ENCODE peak calls at places on chromosomes 4 and X, in four cellular contexts. One of them, this sample, is unnamed.

GRCh38 chrX:155880586-155881157 is 473 bp upstream of the VAMP7 start:
- DNase-seq in colonic mucosa: no peak
- DNase-seq in heart left ventricle: no peak
- DNase-seq in activated naive CD4-positive, alpha-beta T cell treated with anti-CD3 and anti-CD28 coated beads for 36 hours: no peak
- DNase-seq in this sample: no peak

GRCh38 chr4:188262464-188262863 is 123.2 kb downstream of the TRIML1 start:
- DNase-seq in colonic mucosa: no peak
- DNase-seq in heart left ventricle: no peak
- DNase-seq in activated naive CD4-positive, alpha-beta T cell treated with anti-CD3 and anti-CD28 coated beads for 36 hours: no peak
- DNase-seq in this sample: no peak

GRCh38 chrX:107574711-107575110 is 53.6 kb upstream of the PRPS1 start:
- DNase-seq in colonic mucosa: no peak
- DNase-seq in heart left ventricle: no peak
- DNase-seq in activated naive CD4-positive, alpha-beta T cell treated with anti-CD3 and anti-CD28 coated beads for 36 hours: no peak
- DNase-seq in this sample: no peak

GRCh38 chr4:41512604-41513003 is 25.4 kb upstream of the LIMCH1 start:
- DNase-seq in colonic mucosa: no peak
- DNase-seq in heart left ventricle: no peak
- DNase-seq in activated naive CD4-positive, alpha-beta T cell treated with anti-CD3 and anti-CD28 coated beads for 36 hours: no peak
- DNase-seq in this sample: no peak

GRCh38 chrX:119482497-119483480 is 14.5 kb downstream of the SLC25A5 start:
- DNase-seq in colonic mucosa: peak
- DNase-seq in heart left ventricle: peak
- DNase-seq in activated naive CD4-positive, alpha-beta T cell treated with anti-CD3 and anti-CD28 coated beads for 36 hours: peak
- DNase-seq in this sample: peak

GRCh38 chr4:139786494-139787354 is 121.1 kb downstream of the MGST2 start:
- DNase-seq in colonic mucosa: no peak
- DNase-seq in heart left ventricle: no peak
- DNase-seq in activated naive CD4-positive, alpha-beta T cell treated with anti-CD3 and anti-CD28 coated beads for 36 hours: no peak
- DNase-seq in this sample: no peak

GRCh38 chr4:144645102-144645469 is 870 bp upstream of the HHIP start:
- DNase-seq in colonic mucosa: no peak
- DNase-seq in heart left ventricle: no peak
- DNase-seq in activated naive CD4-positive, alpha-beta T cell treated with anti-CD3 and anti-CD28 coated beads for 36 hours: no peak
- DNase-seq in this sample: no peak

GRCh38 chr4:100872811-100873210 is 355.0 kb upstream of the EMCN start:
- DNase-seq in colonic mucosa: no peak
- DNase-seq in heart left ventricle: no peak
- DNase-seq in activated naive CD4-positive, alpha-beta T cell treated with anti-CD3 and anti-CD28 coated beads for 36 hours: no peak
- DNase-seq in this sample: no peak

GRCh38 chr4:5995901-5996623 is 22.2 kb downstream of the C4orf50 start:
- DNase-seq in colonic mucosa: no peak
- DNase-seq in heart left ventricle: no peak
- DNase-seq in activated naive CD4-positive, alpha-beta T cell treated with anti-CD3 and anti-CD28 coated beads for 36 hours: no peak
- DNase-seq in this sample: no peak

GRCh38 chr4:81084029-81084428 is 53.5 kb downstream of the BMP3 start:
- DNase-seq in colonic mucosa: no peak
- DNase-seq in heart left ventricle: no peak
- DNase-seq in activated naive CD4-positive, alpha-beta T cell treated with anti-CD3 and anti-CD28 coated beads for 36 hours: no peak
- DNase-seq in this sample: no peak

GRCh38 chr4:152109585-152110509 is 349.0 kb upstream of the GATB start:
- DNase-seq in colonic mucosa: no peak
- DNase-seq in heart left ventricle: peak
- DNase-seq in activated naive CD4-positive, alpha-beta T cell treated with anti-CD3 and anti-CD28 coated beads for 36 hours: no peak
- DNase-seq in this sample: no peak

GRCh38 chr4:158259955-158260575 is 49.8 kb downstream of the TMEM144 start:
- DNase-seq in colonic mucosa: no peak
- DNase-seq in heart left ventricle: no peak
- DNase-seq in activated naive CD4-positive, alpha-beta T cell treated with anti-CD3 and anti-CD28 coated beads for 36 hours: no peak
- DNase-seq in this sample: no peak

GRCh38 chrX:9646471-9647038 is 119.1 kb downstream of the GPR143 start:
- DNase-seq in colonic mucosa: no peak
- DNase-seq in heart left ventricle: no peak
- DNase-seq in activated naive CD4-positive, alpha-beta T cell treated with anti-CD3 and anti-CD28 coated beads for 36 hours: no peak
- DNase-seq in this sample: no peak

GRCh38 chr4:185020293-185020808 is 2.1 kb downstream of the HELT start:
- DNase-seq in colonic mucosa: no peak
- DNase-seq in heart left ventricle: no peak
- DNase-seq in activated naive CD4-positive, alpha-beta T cell treated with anti-CD3 and anti-CD28 coated beads for 36 hours: no peak
- DNase-seq in this sample: no peak

GRCh38 chrX:23779025-23779424 is 3.9 kb upstream of the SAT1 start:
- DNase-seq in colonic mucosa: no peak
- DNase-seq in heart left ventricle: no peak
- DNase-seq in activated naive CD4-positive, alpha-beta T cell treated with anti-CD3 and anti-CD28 coated beads for 36 hours: no peak
- DNase-seq in this sample: no peak

GRCh38 chrX:71618303-71618721 is at the start of gene CXCR3:
- DNase-seq in colonic mucosa: no peak
- DNase-seq in heart left ventricle: peak
- DNase-seq in activated naive CD4-positive, alpha-beta T cell treated with anti-CD3 and anti-CD28 coated beads for 36 hours: peak
- DNase-seq in this sample: no peak

GRCh38 chrX:45907776-45908175 is 637.4 kb downstream of the ZNF674 start:
- DNase-seq in colonic mucosa: no peak
- DNase-seq in heart left ventricle: no peak
- DNase-seq in activated naive CD4-positive, alpha-beta T cell treated with anti-CD3 and anti-CD28 coated beads for 36 hours: no peak
- DNase-seq in this sample: no peak

GRCh38 chrX:120749141-120749846 is 119.4 kb upstream of the C1GALT1C1 start:
- DNase-seq in colonic mucosa: no peak
- DNase-seq in heart left ventricle: no peak
- DNase-seq in activated naive CD4-positive, alpha-beta T cell treated with anti-CD3 and anti-CD28 coated beads for 36 hours: no peak
- DNase-seq in this sample: no peak

GRCh38 chrX:77564824-77565223 is 117.6 kb downstream of the FGF16 start:
- DNase-seq in colonic mucosa: no peak
- DNase-seq in heart left ventricle: no peak
- DNase-seq in activated naive CD4-positive, alpha-beta T cell treated with anti-CD3 and anti-CD28 coated beads for 36 hours: no peak
- DNase-seq in this sample: no peak

GRCh38 chr4:102599455-102599854 is 98.3 kb downstream of the NFKB1 start:
- DNase-seq in colonic mucosa: no peak
- DNase-seq in heart left ventricle: no peak
- DNase-seq in activated naive CD4-positive, alpha-beta T cell treated with anti-CD3 and anti-CD28 coated beads for 36 hours: no peak
- DNase-seq in this sample: no peak

GRCh38 chr4:68361146-68361589 is 11.3 kb upstream of the YTHDC1 start:
- DNase-seq in colonic mucosa: no peak
- DNase-seq in heart left ventricle: no peak
- DNase-seq in activated naive CD4-positive, alpha-beta T cell treated with anti-CD3 and anti-CD28 coated beads for 36 hours: no peak
- DNase-seq in this sample: no peak

GRCh38 chr4:181007751-181008150 is 1235.5 kb upstream of the TENM3 start:
- DNase-seq in colonic mucosa: no peak
- DNase-seq in heart left ventricle: no peak
- DNase-seq in activated naive CD4-positive, alpha-beta T cell treated with anti-CD3 and anti-CD28 coated beads for 36 hours: no peak
- DNase-seq in this sample: no peak

GRCh38 chr4:118279920-118280432 is 72.8 kb downstream of the PRSS12 start:
- DNase-seq in colonic mucosa: no peak
- DNase-seq in heart left ventricle: no peak
- DNase-seq in activated naive CD4-positive, alpha-beta T cell treated with anti-CD3 and anti-CD28 coated beads for 36 hours: no peak
- DNase-seq in this sample: no peak

GRCh38 chrX:23822397-23822796 is 39.4 kb downstream of the SAT1 start:
- DNase-seq in colonic mucosa: peak
- DNase-seq in heart left ventricle: no peak
- DNase-seq in activated naive CD4-positive, alpha-beta T cell treated with anti-CD3 and anti-CD28 coated beads for 36 hours: no peak
- DNase-seq in this sample: no peak

GRCh38 chr4:147560632-147561031 is 56.6 kb upstream of the TMEM184C start:
- DNase-seq in colonic mucosa: no peak
- DNase-seq in heart left ventricle: no peak
- DNase-seq in activated naive CD4-positive, alpha-beta T cell treated with anti-CD3 and anti-CD28 coated beads for 36 hours: no peak
- DNase-seq in this sample: no peak

GRCh38 chr4:1881709-1882108 is 10.5 kb downstream of the NSD2 start:
- DNase-seq in colonic mucosa: peak
- DNase-seq in heart left ventricle: no peak
- DNase-seq in activated naive CD4-positive, alpha-beta T cell treated with anti-CD3 and anti-CD28 coated beads for 36 hours: no peak
- DNase-seq in this sample: no peak

GRCh38 chr4:112075129-112075753 is 70.0 kb upstream of the FAM241A start:
- DNase-seq in colonic mucosa: peak
- DNase-seq in heart left ventricle: no peak
- DNase-seq in activated naive CD4-positive, alpha-beta T cell treated with anti-CD3 and anti-CD28 coated beads for 36 hours: peak
- DNase-seq in this sample: no peak

GRCh38 chr4:151163855-151164254 is 64.4 kb downstream of the RPS3A start:
- DNase-seq in colonic mucosa: no peak
- DNase-seq in heart left ventricle: no peak
- DNase-seq in activated naive CD4-positive, alpha-beta T cell treated with anti-CD3 and anti-CD28 coated beads for 36 hours: no peak
- DNase-seq in this sample: no peak

GRCh38 chrX:130716822-130717405 is 186.1 kb downstream of the ENOX2 start:
- DNase-seq in colonic mucosa: no peak
- DNase-seq in heart left ventricle: no peak
- DNase-seq in activated naive CD4-positive, alpha-beta T cell treated with anti-CD3 and anti-CD28 coated beads for 36 hours: no peak
- DNase-seq in this sample: no peak

GRCh38 chr4:79241846-79242245 is 84.0 kb downstream of the NAA11 start:
- DNase-seq in colonic mucosa: no peak
- DNase-seq in heart left ventricle: no peak
- DNase-seq in activated naive CD4-positive, alpha-beta T cell treated with anti-CD3 and anti-CD28 coated beads for 36 hours: no peak
- DNase-seq in this sample: no peak